ENCODE peak calls at places on chromosome 19, in four cellular contexts. One of them, this sample, is unnamed.

GRCh38 chr19:16457195-16457953 is 14.4 kb downstream of the EPS15L1 start:
- DNase-seq in kidney: peak; percentile 89
- DNase-seq in fibroblast of mammary gland: peak; percentile 53
- DNase-seq in left colon: no peak
- DNase-seq in this sample: no peak

GRCh38 chr19:29662604-29663404 is 2.5 kb upstream of the PLEKHF1 start:
- DNase-seq in kidney: peak; percentile 91
- DNase-seq in fibroblast of mammary gland: peak; percentile 94
- DNase-seq in left colon: peak; percentile 58
- DNase-seq in this sample: peak; percentile 78

GRCh38 chr19:1754651-1755466 is 1.6 kb downstream of the ONECUT3 start:
- DNase-seq in kidney: peak; percentile 54
- DNase-seq in fibroblast of mammary gland: peak; percentile 22
- DNase-seq in left colon: no peak
- DNase-seq in this sample: no peak

GRCh38 chr19:35208121-35208520 is 20.4 kb downstream of the FAM187B start:
- DNase-seq in kidney: no peak
- DNase-seq in fibroblast of mammary gland: no peak
- DNase-seq in left colon: no peak
- DNase-seq in this sample: no peak

GRCh38 chr19:42083537-42083936 is 7.6 kb downstream of the ZNF574 start:
- DNase-seq in kidney: no peak
- DNase-seq in fibroblast of mammary gland: no peak
- DNase-seq in left colon: no peak
- DNase-seq in this sample: no peak

GRCh38 chr19:40583283-40583682 is 6.6 kb downstream of the SHKBP1 start:
- DNase-seq in kidney: no peak
- DNase-seq in fibroblast of mammary gland: no peak
- DNase-seq in left colon: no peak
- DNase-seq in this sample: no peak

GRCh38 chr19:51521357-51521756 is 10.1 kb downstream of the SIGLEC6 start:
- DNase-seq in kidney: no peak
- DNase-seq in fibroblast of mammary gland: no peak
- DNase-seq in left colon: no peak
- DNase-seq in this sample: no peak

GRCh38 chr19:3818479-3818878 is 32.3 kb upstream of the MATK start:
- DNase-seq in kidney: no peak
- DNase-seq in fibroblast of mammary gland: peak; percentile 30
- DNase-seq in left colon: no peak
- DNase-seq in this sample: no peak

GRCh38 chr19:53660584-53660983 is 28.8 kb downstream of the DPRX start:
- DNase-seq in kidney: no peak
- DNase-seq in fibroblast of mammary gland: no peak
- DNase-seq in left colon: no peak
- DNase-seq in this sample: no peak

GRCh38 chr19:5058456-5059190 is 89.7 kb downstream of the KDM4B start:
- DNase-seq in kidney: no peak
- DNase-seq in fibroblast of mammary gland: peak; percentile 40
- DNase-seq in left colon: no peak
- DNase-seq in this sample: no peak

GRCh38 chr19:4633140-4633967 is 6.0 kb upstream of the TNFAIP8L1 start:
- DNase-seq in kidney: peak; percentile 77
- DNase-seq in fibroblast of mammary gland: peak; percentile 92
- DNase-seq in left colon: peak; percentile 57
- DNase-seq in this sample: peak; percentile 87

GRCh38 chr19:51342631-51343569 is 961 bp upstream of the VSIG10L start:
- DNase-seq in kidney: peak; percentile 41
- DNase-seq in fibroblast of mammary gland: no peak
- DNase-seq in left colon: no peak
- DNase-seq in this sample: no peak

GRCh38 chr19:6264077-6264445 is 15.7 kb downstream of the MLLT1 start:
- DNase-seq in kidney: no peak
- DNase-seq in fibroblast of mammary gland: peak; percentile 53
- DNase-seq in left colon: no peak
- DNase-seq in this sample: no peak

GRCh38 chr19:46478356-46478986 is 7.1 kb upstream of the PNMA8A start:
- DNase-seq in kidney: peak; percentile 14
- DNase-seq in fibroblast of mammary gland: peak; percentile 77
- DNase-seq in left colon: no peak
- DNase-seq in this sample: no peak

GRCh38 chr19:31099470-31100190 is 249.6 kb downstream of the TSHZ3 start:
- DNase-seq in kidney: no peak
- DNase-seq in fibroblast of mammary gland: peak; percentile 34
- DNase-seq in left colon: no peak
- DNase-seq in this sample: no peak

GRCh38 chr19:35557539-35558399 is 5.7 kb downstream of the ATP4A start:
- DNase-seq in kidney: peak; percentile 83
- DNase-seq in fibroblast of mammary gland: peak; percentile 41
- DNase-seq in left colon: peak; percentile 59
- DNase-seq in this sample: peak; percentile 81

GRCh38 chr19:41862445-41862986 is 2.5 kb downstream of the RPS19 start:
- DNase-seq in kidney: peak; percentile 29
- DNase-seq in fibroblast of mammary gland: no peak
- DNase-seq in left colon: no peak
- DNase-seq in this sample: peak; percentile 50

This sample was measured in spleen.